ENCODE peak calls at places on chromosomes 12 and 14, in four cellular contexts. A is hippocampal formation, H is naive B cell, W is neural progenitor cell. S is an unnamed sample.
A peak's percentile ranks its signal among the peaks of the same experiment; 100 is the strongest.

GRCh38 chr12:89709994-89710872 is 1.6 kb upstream of the ATP2B1 start:
- DNase-seq in A (peak; percentile 71), H (no peak), W (peak; percentile 77), S (no peak)

GRCh38 chr12:7058163-7058845 is 2.2 kb upstream of the C1S start:
- DNase-seq in A (no peak), H (no peak), W (no peak), S (no peak)

GRCh38 chr12:92466391-92467305 is 236.1 kb upstream of the PLEKHG7 start:
- DNase-seq in A (peak; percentile 39), H (peak; percentile 82), W (peak; percentile 71), S (peak; percentile 60)

GRCh38 chr12:77153706-77154105 is 88.3 kb upstream of the E2F7 start:
- DNase-seq in A (no peak), H (no peak), W (no peak), S (no peak)

GRCh38 chr12:121184425-121184824 is 25.5 kb upstream of the P2RX4 start:
- DNase-seq in A (no peak), H (no peak), W (no peak), S (no peak)

GRCh38 chr14:36944307-36945010 is 227.9 kb downstream of the SLC25A21 start:
- DNase-seq in A (no peak), H (no peak), W (no peak), S (no peak)

GRCh38 chr12:118420673-118421072 is 44.3 kb downstream of the SUDS3 start:
- DNase-seq in A (no peak), H (no peak), W (no peak), S (no peak)

GRCh38 chr12:131912526-131913274 is 16.4 kb upstream of the PUS1 start:
- DNase-seq in A (no peak), H (no peak), W (no peak), S (peak; percentile 26)

GRCh38 chr12:76764856-76765255 is 941 bp downstream of the ZDHHC17 start:
- DNase-seq in A (no peak), H (no peak), W (peak; percentile 5), S (peak; percentile 45)

GRCh38 chr14:76917759-76918175 is 91.6 kb downstream of the LRRC74A start:
- DNase-seq in A (peak; percentile 67), H (no peak), W (no peak), S (no peak)

GRCh38 chr14:37172024-37172869 is at the start of gene SLC25A21:
- DNase-seq in A (peak; percentile 77), H (no peak), W (peak; percentile 85), S (peak; percentile 72)

GRCh38 chr14:89418452-89418851 is 1.4 kb upstream of the FOXN3 start:
- DNase-seq in A (no peak), H (no peak), W (no peak), S (no peak)

GRCh38 chr12:20946732-20947131 is 136.2 kb downstream of the SLCO1B3 start:
- DNase-seq in A (no peak), H (no peak), W (peak; percentile 69), S (no peak)

GRCh38 chr14:41289025-41289424 is 317.7 kb upstream of the LRFN5 start:
- DNase-seq in A (no peak), H (no peak), W (no peak), S (no peak)

GRCh38 chr14:37588667-37588955 is 6.4 kb downstream of the FOXA1 start:
- DNase-seq in A (no peak), H (no peak), W (no peak), S (no peak)

GRCh38 chr12:106773286-106773685 is 1.2 kb upstream of the RIC8B start:
- DNase-seq in A (no peak), H (no peak), W (no peak), S (no peak)

GRCh38 chr14:67704484-67705089 is 2.9 kb downstream of the RDH12 start:
- DNase-seq in A (peak; percentile 23), H (peak; percentile 53), W (peak; percentile 74), S (peak; percentile 89)

GRCh38 chr14:100342195-100342594 is 19.1 kb downstream of the SLC25A47 start:
- DNase-seq in A (no peak), H (no peak), W (no peak), S (no peak)

GRCh38 chr14:96625436-96625945 is 123.3 kb downstream of the PAPOLA start:
- DNase-seq in A (no peak), H (no peak), W (no peak), S (no peak)

GRCh38 chr14:68695326-68695768 is 97.5 kb downstream of the ZFP36L1 start:
- DNase-seq in A (no peak), H (no peak), W (no peak), S (no peak)

GRCh38 chr14:20971705-20972021 is 16.4 kb downstream of the RNASE2 start:
- DNase-seq in A (no peak), H (no peak), W (no peak), S (no peak)

GRCh38 chr12:26493656-26494055 is 298.3 kb downstream of the SSPN start:
- DNase-seq in A (no peak), H (no peak), W (no peak), S (no peak)

GRCh38 chr14:93712838-93713724 is 75.2 kb downstream of the PRIMA1 start:
- DNase-seq in A (no peak), H (no peak), W (no peak), S (no peak)

GRCh38 chr14:89848165-89848564 is 106.4 kb downstream of the EFCAB11 start:
- DNase-seq in A (no peak), H (no peak), W (no peak), S (no peak)

GRCh38 chr14:69260246-69260978 is 454 bp downstream of the GALNT16 start:
- DNase-seq in A (no peak), H (no peak), W (peak; percentile 89), S (no peak)

GRCh38 chr14:91873476-91874265 is 6.3 kb upstream of the TC2N start:
- DNase-seq in A (no peak), H (peak; percentile 27), W (no peak), S (no peak)

GRCh38 chr14:20697273-20698017 is 8.9 kb downstream of the ANG start:
- DNase-seq in A (peak; percentile 69), H (peak; percentile 67), W (peak; percentile 73), S (peak; percentile 79)

GRCh38 chr14:99271951-99272668 is at the start of gene BCL11B:
- DNase-seq in A (no peak), H (peak; percentile 13), W (peak; percentile 71), S (peak; percentile 41)

GRCh38 chr12:10170199-10170598 is 1.7 kb downstream of the OLR1 start:
- DNase-seq in A (no peak), H (no peak), W (no peak), S (no peak)

S was measured in globus pallidus.